ENCODE peak calls at places on chromosomes 7 and 10, in ten cellular contexts. G is A549; X is mesothelial cell of epicardium; B is dermis blood vessel endothelial cell; Y is astrocyte of the hippocampus; O is iris pigment epithelial cell; I is NCI-H2107; E is NCI-H446; Z is activated CD4-positive, CD25-positive, alpha-beta regulatory T cell treated with anti-CD3 and anti-CD28 coated beads, Interleukin-2, amount 50 U/mL, for 16 hours; N is D721Med. M is an unnamed sample.

GRCh38 chr7:50953820-50954219 is 171.1 kb upstream of the GRB10 start:
- DNase-seq in X (no peak), Y (peak; percentile 61), G (no peak), B (peak; percentile 84), E (no peak), O (peak; percentile 56), Z (no peak), I (no peak), N (no peak), M (peak; percentile 87)

GRCh38 chr10:113665806-113666354 is 2.0 kb upstream of the NRAP start:
- DNase-seq in I (no peak), O (peak; percentile 98), E (no peak), Y (peak; percentile 75), G (no peak), Z (no peak), B (no peak), N (no peak), X (no peak), M (peak; percentile 35)

GRCh38 chr7:8064828-8065227 is 96.2 kb downstream of the GLCCI1 start:
- DNase-seq in G (no peak), Y (peak; percentile 40), E (no peak), I (no peak), X (no peak), N (no peak), B (no peak), O (no peak), Z (no peak), M (no peak)

GRCh38 chr10:79926037-79926436 is 22.9 kb downstream of the SFTPD start:
- DNase-seq in Z (no peak), I (no peak), O (no peak), Y (no peak), B (no peak), X (no peak), G (no peak), E (no peak), N (no peak), M (no peak)

GRCh38 chr7:29951206-29951605 is 38.4 kb downstream of the SCRN1 start:
- DNase-seq in E (no peak), N (no peak), O (no peak), B (no peak), X (no peak), G (no peak), I (no peak), Z (no peak), Y (no peak), M (no peak)

GRCh38 chr7:39069886-39070881 is 92.5 kb downstream of the POU6F2 start:
- DNase-seq in Y (no peak), G (no peak), X (no peak), N (no peak), E (no peak), O (no peak), B (no peak), Z (no peak), I (no peak), M (no peak)

GRCh38 chr7:41428330-41428729 is 274.6 kb downstream of the INHBA start:
- DNase-seq in X (no peak), I (no peak), N (no peak), Z (no peak), O (peak; percentile 44), B (no peak), Y (no peak), G (no peak), E (no peak), M (no peak)

GRCh38 chr7:129914536-129915272 is 38.1 kb downstream of the UBE2H start:
- DNase-seq in Y (no peak), E (no peak), G (no peak), X (no peak), Z (no peak), I (no peak), B (no peak), O (peak; percentile 25), N (no peak), M (no peak)

GRCh38 chr7:129072410-129073063 is 17.6 kb upstream of the TNPO3 start:
- DNase-seq in Z (no peak), B (no peak), I (no peak), Y (no peak), G (no peak), O (no peak), N (no peak), E (no peak), X (no peak), M (no peak)

GRCh38 chr7:122166708-122167107 is 22.7 kb upstream of the AASS start:
- DNase-seq in G (no peak), I (no peak), O (peak; percentile 84), B (peak; percentile 37), N (no peak), X (no peak), Y (peak; percentile 75), E (no peak), Z (no peak), M (peak; percentile 9)

GRCh38 chr10:53697038-53697437 is 924.5 kb upstream of the MBL2 start:
- DNase-seq in Z (no peak), N (no peak), E (no peak), Y (peak; percentile 61), O (peak; percentile 10), G (no peak), B (no peak), X (no peak), I (no peak), M (peak; percentile 88)

GRCh38 chr7:102933763-102934162 is 21.0 kb downstream of the LRRC17 start:
- DNase-seq in B (no peak), I (peak; percentile 4), X (peak; percentile 40), G (no peak), E (no peak), O (peak; percentile 99), Y (peak; percentile 94), N (no peak), Z (no peak), M (no peak)

GRCh38 chr10:11898372-11899066 is 75.4 kb downstream of the PROSER2 start:
- DNase-seq in I (no peak), O (peak; percentile 24), Z (no peak), E (no peak), B (peak; percentile 29), G (no peak), N (no peak), Y (peak; percentile 69), X (no peak), M (peak; percentile 92)

GRCh38 chr7:128211626-128212025 is 29.5 kb upstream of the LEP start:
- DNase-seq in X (no peak), N (peak; percentile 80), B (no peak), I (no peak), Z (no peak), Y (no peak), E (no peak), G (no peak), O (no peak), M (no peak)

GRCh38 chr7:129990403-129991192 is 37.8 kb upstream of the UBE2H start:
- DNase-seq in N (no peak), Y (peak; percentile 46), O (no peak), E (no peak), I (no peak), X (no peak), G (no peak), B (no peak), Z (no peak), M (no peak)

GRCh38 chr7:2043316-2044039 is 189.3 kb downstream of the MAD1L1 start:
- DNase-seq in N (peak; percentile 96), X (peak; percentile 12), Y (no peak), O (no peak), Z (no peak), E (no peak), I (no peak), B (no peak), G (no peak), M (no peak)

GRCh38 chr10:4945706-4946348 is 17.4 kb upstream of the AKR1C1 start:
- DNase-seq in Z (no peak), Y (no peak), I (no peak), N (no peak), B (no peak), O (no peak), E (no peak), G (no peak), X (no peak), M (no peak)

GRCh38 chr7:12315049-12315448 is 88.6 kb downstream of the VWDE start:
- DNase-seq in O (peak; percentile 42), B (no peak), Z (no peak), I (peak; percentile 73), N (no peak), G (no peak), X (no peak), Y (peak; percentile 50), E (peak; percentile 76), M (peak; percentile 82)

GRCh38 chr7:151115121-151115835 is 29.0 kb downstream of the AGAP3 start:
- DNase-seq in B (peak; percentile 66), X (no peak), I (no peak), Z (no peak), Y (peak; percentile 70), O (peak; percentile 46), N (no peak), G (no peak), E (no peak), M (no peak)

GRCh38 chr10:22605168-22605567 is 109.2 kb downstream of the PIP4K2A start:
- DNase-seq in N (no peak), I (no peak), B (no peak), X (no peak), Z (no peak), O (peak; percentile 80), Y (peak; percentile 82), E (peak; percentile 56), G (no peak), M (peak; percentile 95)

GRCh38 chr10:34017281-34017680 is 682.8 kb upstream of the NRP1 start:
- DNase-seq in Y (no peak), O (no peak), B (no peak), Z (no peak), I (no peak), E (no peak), G (no peak), X (no peak), N (no peak), M (no peak)

GRCh38 chr7:12178317-12178716 is 32.8 kb upstream of the TMEM106B start:
- DNase-seq in Z (no peak), Y (no peak), O (no peak), N (no peak), E (no peak), G (no peak), B (no peak), X (no peak), I (no peak), M (no peak)

GRCh38 chr7:105638942-105639495 is 57.7 kb upstream of the EFCAB10 start:
- DNase-seq in O (no peak), B (no peak), X (no peak), I (peak; percentile 82), G (no peak), Y (peak; percentile 30), N (no peak), Z (no peak), E (no peak), M (peak; percentile 53)

GRCh38 chr7:71886066-71886465 is 526.1 kb downstream of the CALN1 start:
- DNase-seq in I (no peak), Z (no peak), O (no peak), G (no peak), N (no peak), Y (peak; percentile 29), B (no peak), E (no peak), X (no peak), M (no peak)

GRCh38 chr10:11673346-11674330 is 62.2 kb upstream of the USP6NL start:
- DNase-seq in Z (no peak), B (peak; percentile 76), E (no peak), G (no peak), X (no peak), I (no peak), O (no peak), N (no peak), Y (no peak), M (no peak)

GRCh38 chr7:80779456-80779855 is 139.4 kb downstream of the SEMA3C start:
- DNase-seq in G (no peak), Y (no peak), E (no peak), N (no peak), B (no peak), I (no peak), Z (no peak), X (no peak), O (no peak), M (peak; percentile 52)

GRCh38 chr7:72781161-72781560 is 46.8 kb downstream of the TYW1B start:
- DNase-seq in X (no peak), B (no peak), I (no peak), O (no peak), N (no peak), Y (no peak), E (no peak), Z (no peak), G (no peak), M (no peak)

M was measured in renal cortical epithelial cell.